ENCODE peak calls at places on chromosomes 13 and 19, in four cellular contexts. R is mammary epithelial cell, A is adipocyte, N is tibial artery. M is an unnamed sample.

GRCh38 chr19:55486971-55487883 is 1.0 kb upstream of the SSC5D start:
- DNase-seq in R (peak; percentile 67), A (peak; percentile 87), N (peak; percentile 77), M (peak; percentile 63)

GRCh38 chr13:48402325-48402962 is 10.5 kb downstream of the LPAR6 start:
- DNase-seq in R (peak; percentile 17), A (no peak), N (no peak), M (no peak)

GRCh38 chr19:31761281-31761913 is 412.2 kb upstream of the TSHZ3 start:
- DNase-seq in R (no peak), A (no peak), N (no peak), M (no peak)

GRCh38 chr13:74132152-74132767 is 1.9 kb downstream of the KLF12 start:
- DNase-seq in R (peak; percentile 11), A (peak; percentile 51), N (no peak), M (no peak)

GRCh38 chr13:99605417-99606321 is 104.4 kb downstream of the TM9SF2 start:
- DNase-seq in R (no peak), A (peak; percentile 64), N (peak; percentile 40), M (no peak)

GRCh38 chr19:39237200-39238184 is 7.3 kb downstream of the IFNL3 start:
- DNase-seq in R (peak; percentile 15), A (no peak), N (no peak), M (no peak)

GRCh38 chr19:38970664-38971532 is 4.6 kb downstream of the FBXO17 start:
- DNase-seq in R (no peak), A (no peak), N (no peak), M (no peak)

GRCh38 chr19:33404916-33405315 is 31.4 kb downstream of the CEBPG start:
- DNase-seq in R (no peak), A (no peak), N (peak; percentile 19), M (no peak)

GRCh38 chr13:98485561-98485960 is 91.3 kb downstream of the STK24 start:
- DNase-seq in R (no peak), A (no peak), N (no peak), M (no peak)

GRCh38 chr19:16470541-16470910 is 1.2 kb downstream of the EPS15L1 start:
- DNase-seq in R (no peak), A (peak; percentile 15), N (no peak), M (no peak)

GRCh38 chr19:54373781-54374266 is 9.1 kb upstream of the LAIR1 start:
- DNase-seq in R (no peak), A (no peak), N (peak; percentile 46), M (no peak)

GRCh38 chr19:40348961-40349507 is 539 bp downstream of the PLD3 start:
- DNase-seq in R (peak; percentile 46), A (peak; percentile 43), N (no peak), M (no peak)

GRCh38 chr19:51799998-51800848 is 5.3 kb downstream of the FPR3 start:
- DNase-seq in R (no peak), A (no peak), N (peak; percentile 75), M (no peak)

GRCh38 chr13:60369242-60369641 is 27.8 kb upstream of the TDRD3 start:
- DNase-seq in R (peak; percentile 4), A (peak; percentile 7), N (no peak), M (no peak)

GRCh38 chr13:41608779-41609178 is 151.4 kb downstream of the RGCC start:
- DNase-seq in R (no peak), A (peak; percentile 58), N (no peak), M (no peak)

GRCh38 chr13:48220592-48221300 is 12.3 kb upstream of the ITM2B start:
- DNase-seq in R (no peak), A (no peak), N (no peak), M (no peak)

GRCh38 chr13:99199541-99200432 is 867 bp upstream of the UBAC2 start:
- DNase-seq in R (peak; percentile 23), A (peak; percentile 58), N (no peak), M (peak; percentile 75)

GRCh38 chr19:49793561-49793840 is 19.6 kb downstream of the FUZ start:
- DNase-seq in R (peak; percentile 35), A (no peak), N (no peak), M (no peak)

GRCh38 chr19:10907925-10908324 is 20.5 kb downstream of the YIPF2 start:
- DNase-seq in R (no peak), A (no peak), N (no peak), M (no peak)
- H3K4me3 ChIP-seq in R (no peak overlapping the region), A (no peak overlapping the region), N (no peak overlapping the region), M (no peak overlapping the region)

GRCh38 chr19:4343056-4343844 is at the start of gene MPND:
- DNase-seq in R (peak; percentile 87), A (peak; percentile 96), N (peak; percentile 92), M (peak; percentile 66)

GRCh38 chr19:4334929-4335833 is 3.4 kb downstream of the STAP2 start:
- DNase-seq in R (no peak), A (no peak), N (no peak), M (no peak)

GRCh38 chr19:4337906-4338440 is 654 bp downstream of the STAP2 start:
- DNase-seq in R (peak; percentile 46), A (peak; percentile 8), N (no peak), M (no peak)

GRCh38 chr19:4342421-4343055 is 824 bp upstream of the MPND start:
- DNase-seq in R (peak; percentile 100), A (peak; percentile 100), N (peak; percentile 98), M (peak; percentile 94)

DNA sequence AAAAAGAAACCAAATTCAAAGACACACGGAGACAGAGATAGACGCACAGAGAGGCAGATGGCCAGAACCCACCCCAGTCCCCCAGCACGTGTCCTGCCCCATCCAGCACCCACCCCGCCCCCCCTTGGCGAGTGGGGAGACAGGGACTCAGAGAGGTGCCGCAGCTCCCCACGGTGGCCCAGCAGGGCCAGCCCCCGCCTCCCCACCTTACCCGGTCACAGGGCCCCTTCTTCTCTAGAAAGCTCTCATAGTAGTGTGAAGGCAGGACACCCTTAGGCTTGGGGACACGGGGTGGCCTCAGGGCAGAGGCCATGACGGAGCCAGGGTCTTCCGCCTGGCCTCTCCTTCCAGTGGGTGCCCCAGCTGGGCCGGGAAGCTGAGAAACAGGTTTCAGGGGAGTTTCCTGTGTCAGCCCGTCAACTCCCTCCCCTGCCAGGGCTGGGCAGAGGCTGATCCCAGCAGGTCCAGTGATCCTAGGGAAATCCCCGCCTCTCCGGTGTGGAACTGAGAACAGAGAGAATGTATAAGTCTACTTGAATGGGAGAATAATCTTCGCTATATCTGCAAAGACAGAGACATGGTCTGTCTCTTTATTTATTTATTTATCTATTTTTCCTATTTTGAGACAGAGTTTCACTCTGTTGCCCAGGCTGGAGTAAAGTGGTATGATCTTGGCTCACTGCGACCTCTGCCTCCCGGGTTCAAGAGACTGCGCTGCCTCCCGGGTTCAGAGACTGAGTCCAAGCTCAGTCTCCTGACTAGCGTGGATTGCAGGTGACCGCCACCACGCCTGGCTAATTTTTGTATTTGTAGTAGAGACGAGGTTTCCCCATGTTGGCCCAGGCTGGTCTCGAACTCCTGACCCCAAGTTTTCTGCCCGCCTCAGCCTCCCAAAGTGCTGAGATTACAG is at the start of gene STAP2:
- DNase-seq in R (peak; percentile 92), A (no peak), N (no peak), M (no peak)
- H3K4me3 ChIP-seq in R (peak within 1 kb of the TSS; percentile 59), A (peak within 1 kb of the TSS; percentile 81), N (peak within 1 kb of the TSS; percentile 48), M (peak within 1 kb of the TSS; percentile 51)

GRCh38 chr13:109782066-109782822 is 4.1 kb downstream of the IRS2 start:
- DNase-seq in R (no peak), A (no peak), N (no peak), M (no peak)
- H3K4me3 ChIP-seq in R (peak overlapping the region; percentile 68), A (peak overlapping the region; percentile 89), N (peak overlapping the region; percentile 88), M (peak overlapping the region; percentile 85)

GRCh38 chr19:3096902-3097326 is 2.8 kb downstream of the GNA11 start:
- DNase-seq in R (no peak), A (no peak), N (no peak), M (no peak)
- H3K4me3 ChIP-seq in R (peak overlapping the region; percentile 72), A (peak overlapping the region; percentile 96), N (peak overlapping the region; percentile 97), M (peak overlapping the region; percentile 86)

GRCh38 chr19:19171110-19171672 is 1.1 kb upstream of the MEF2B start:
- DNase-seq in R (no peak), A (no peak), N (no peak), M (no peak)

GRCh38 chr19:19165396-19165795 is 4.7 kb downstream of the MEF2B start:
- DNase-seq in R (no peak), A (no peak), N (no peak), M (no peak)

GRCh38 chr19:19170053-19170945 is at the start of gene MEF2B:
- DNase-seq in R (peak; percentile 27), A (peak; percentile 82), N (peak; percentile 47), M (peak; percentile 82)

GRCh38 chr19:19169236-19170052 is 619 bp downstream of the MEF2B start:
- DNase-seq in R (no peak), A (no peak), N (no peak), M (no peak)

DNA sequence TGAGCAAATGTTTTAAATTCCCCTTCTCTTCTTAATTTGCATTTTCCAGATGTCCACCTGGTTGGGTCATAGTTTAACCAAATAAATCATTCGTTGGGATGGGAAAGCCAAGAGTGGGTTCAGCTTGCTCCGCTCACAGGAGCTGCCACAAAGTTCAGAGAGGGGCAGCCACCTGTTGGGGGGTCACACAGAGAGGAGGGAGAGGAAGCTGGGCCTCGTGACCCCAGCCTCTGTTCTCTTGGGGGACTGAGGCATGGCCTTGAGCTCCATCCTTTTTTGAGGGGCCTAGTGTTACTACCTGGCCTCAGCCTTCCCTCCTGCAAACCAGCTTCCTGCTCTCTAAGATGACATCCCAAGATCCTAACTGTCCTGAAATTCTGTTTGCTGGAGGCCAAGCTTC is 2.5 kb downstream of the MEF2B start:
- DNase-seq in R (no peak), A (no peak), N (no peak), M (no peak)
- H3K4me3 ChIP-seq in R (no peak overlapping the region), A (no peak overlapping the region), N (no peak overlapping the region), M (no peak overlapping the region)

GRCh38 chr13:46668302-46668720 is 115.3 kb downstream of the LRCH1 start:
- DNase-seq in R (peak; percentile 78), A (peak; percentile 82), N (peak; percentile 45), M (no peak)
- H3K4me3 ChIP-seq in R (no peak overlapping the region), A (peak overlapping the region; percentile 75), N (peak overlapping the region; percentile 13), M (peak overlapping the region; percentile 17)

GRCh38 chr19:19865750-19866598 is at the start of gene ZNF253:
- DNase-seq in R (peak; percentile 92), A (peak; percentile 99), N (peak; percentile 99), M (peak; percentile 98)

GRCh38 chr19:19866599-19867248 is 1.0 kb downstream of the ZNF253 start:
- DNase-seq in R (peak; percentile 3), A (peak; percentile 27), N (peak; percentile 21), M (no peak)

GRCh38 chr19:19858751-19859150 is 6.9 kb upstream of the ZNF253 start:
- DNase-seq in R (no peak), A (no peak), N (no peak), M (no peak)

GRCh38 chr19:19860756-19861390 is 4.8 kb upstream of the ZNF253 start:
- DNase-seq in R (no peak), A (no peak), N (no peak), M (no peak)
- H3K4me3 ChIP-seq in R (no peak overlapping the region), A (no peak overlapping the region), N (no peak overlapping the region), M (no peak overlapping the region)

M was measured in ascending aorta.